ENCODE peak calls at places on chromosomes 16 and 17, in seven cellular contexts. C is SHP77; M is CD8-positive, alpha-beta memory T cell; O is HTR-8/SVneo; F is stimulated activated CD8-positive, alpha-beta memory T cell treated with anti-CD3 and anti-CD28 coated beads, Interleukin-7, amount 100 ng/mL, for 1 hour; R is EH; A is GM04504. J is an unnamed sample.
A peak's percentile ranks its signal among the peaks of the same experiment; 100 is the strongest.

GRCh38 chr17:78159575-78160158 is 8.7 kb upstream of the SYNGR2 start:
- DNase-seq in A (peak; percentile 24), O (no peak), M (no peak), R (peak; percentile 50), F (no peak), C (no peak), J (no peak)

GRCh38 chr17:14833201-14833773 is 431.8 kb downstream of the PMP22 start:
- DNase-seq in C (no peak), O (peak; percentile 64), R (peak; percentile 93), M (no peak), A (no peak), F (no peak), J (no peak)

GRCh38 chr16:57528499-57529323 is 7.7 kb downstream of the CCDC102A start:
- DNase-seq in M (peak; percentile 47), C (no peak), O (no peak), R (no peak), F (no peak), A (no peak), J (no peak)

GRCh38 chr17:76893623-76894358 is 25.6 kb downstream of the MGAT5B start:
- DNase-seq in M (no peak), A (no peak), C (no peak), F (no peak), O (no peak), R (no peak), J (no peak)

GRCh38 chr17:75808905-75809621 is 24.5 kb downstream of the UNK start:
- DNase-seq in M (peak; percentile 22), F (no peak), C (no peak), O (no peak), R (no peak), A (peak; percentile 46), J (peak; percentile 95)

GRCh38 chr16:58123896-58124600 is 5.1 kb downstream of the CFAP20 start:
- DNase-seq in R (peak; percentile 22), A (no peak), F (no peak), M (no peak), O (no peak), C (no peak), J (no peak)

GRCh38 chr16:85034591-85035433 is 7.2 kb downstream of the KIAA0513 start:
- DNase-seq in M (no peak), A (no peak), C (peak; percentile 17), R (no peak), F (no peak), O (no peak), J (no peak)

GRCh38 chr17:66542183-66542966 is 240.0 kb downstream of the PRKCA start:
- DNase-seq in M (no peak), A (no peak), F (peak; percentile 4), R (peak; percentile 71), O (no peak), C (no peak), J (peak; percentile 56)

GRCh38 chr16:73020409-73020884 is 27.5 kb downstream of the ZFHX3 start:
- DNase-seq in R (peak; percentile 89), F (no peak), C (peak; percentile 96), O (peak; percentile 53), A (peak; percentile 60), M (no peak), J (peak; percentile 97)

GRCh38 chr17:10614536-10615155 is 42.5 kb downstream of the MYH3 start:
- DNase-seq in A (peak; percentile 56), O (peak; percentile 57), F (no peak), R (peak; percentile 72), M (no peak), C (peak; percentile 54), J (peak; percentile 67)

GRCh38 chr17:22507823-22508222 is 815.5 kb downstream of the KCNJ18 start:
- DNase-seq in R (no peak), A (no peak), O (no peak), M (no peak), C (peak; percentile 85), F (no peak), J (no peak)

J was measured in LHCN-M2.